ENCODE peak calls at places on chromosomes 11 and 22, in eight cellular contexts. E, P, I, O, C, L, M and V are unnamed samples.
A peak's percentile ranks its signal among the peaks of the same experiment; 100 is the strongest.

GRCh38 chr11:83945953-83946352 is 659.8 kb upstream of the CCDC90B start:
- DNase-seq in O (no peak), L (no peak), C (no peak), P (no peak), E (no peak), M (no peak), I (no peak), V (no peak)

GRCh38 chr11:70496591-70497535 is 98.5 kb downstream of the CTTN start:
- DNase-seq in M (no peak), L (no peak), I (no peak), O (no peak), E (no peak), P (no peak), C (no peak), V (no peak)

GRCh38 chr22:28032896-28033295 is 113.8 kb upstream of the PITPNB start:
- DNase-seq in M (no peak), P (no peak), I (no peak), O (no peak), C (no peak), E (no peak), L (peak; percentile 39), V (no peak)

GRCh38 chr22:37504964-37505363 is 14.3 kb downstream of the CARD10 start:
- DNase-seq in P (no peak), C (no peak), L (no peak), E (no peak), O (no peak), I (no peak), M (no peak), V (no peak)

GRCh38 chr11:132874638-132875037 is 657.7 kb downstream of the OPCML start:
- DNase-seq in E (peak; percentile 76), C (peak; percentile 79), L (no peak), O (no peak), I (no peak), M (no peak), P (peak; percentile 77), V (no peak)

GRCh38 chr22:38882972-38883622 is 11.1 kb upstream of the CBX6 start:
- DNase-seq in M (no peak), L (no peak), O (no peak), I (no peak), C (no peak), E (no peak), P (no peak), V (no peak)

GRCh38 chr11:72247584-72247983 is 3.6 kb upstream of the PHOX2A start:
- DNase-seq in L (no peak), E (no peak), O (no peak), P (no peak), I (no peak), M (no peak), C (no peak), V (no peak)

GRCh38 chr11:35016939-35017338 is 100.5 kb downstream of the PDHX start:
- DNase-seq in C (no peak), M (no peak), L (no peak), O (no peak), I (no peak), E (no peak), P (no peak), V (no peak)

GRCh38 chr11:69400769-69401590 is 80.5 kb upstream of the LINC01488 start:
- DNase-seq in M (no peak), L (no peak), P (no peak), C (no peak), E (no peak), I (no peak), O (no peak), V (no peak)

GRCh38 chr11:112277937-112278336 is 17.3 kb upstream of the PLET1 start:
- DNase-seq in O (no peak), C (no peak), P (peak; percentile 41), M (no peak), E (no peak), I (no peak), L (no peak), V (no peak)

GRCh38 chr11:86070435-86071056 is 1.7 kb upstream of the PICALM start:
- DNase-seq in I (no peak), O (no peak), P (no peak), C (no peak), E (no peak), M (no peak), L (no peak), V (no peak)

GRCh38 chr22:33302049-33302545 is 243.9 kb upstream of the SYN3 start:
- DNase-seq in C (peak; percentile 74), L (peak; percentile 96), E (no peak), P (peak; percentile 91), I (no peak), M (peak; percentile 92), O (peak; percentile 82), V (peak; percentile 4)

GRCh38 chr11:11691296-11692141 is 69.7 kb upstream of the GALNT18 start:
- DNase-seq in I (no peak), M (no peak), L (peak; percentile 91), E (no peak), C (no peak), O (no peak), P (no peak), V (no peak)

GRCh38 chr11:83648610-83649467 is 362.7 kb upstream of the CCDC90B start:
- DNase-seq in I (no peak), M (no peak), L (no peak), P (no peak), C (no peak), E (no peak), O (no peak), V (no peak)

GRCh38 chr11:59097113-59097708 is 9.8 kb upstream of the FAM111B start:
- DNase-seq in I (no peak), O (peak; percentile 54), P (peak; percentile 53), L (peak; percentile 83), C (peak; percentile 69), M (peak; percentile 75), E (peak; percentile 27), V (peak; percentile 45)

GRCh38 chr11:128859563-128860441 is 7.3 kb downstream of the KCNJ1 start:
- DNase-seq in M (peak; percentile 57), E (no peak), I (no peak), C (peak; percentile 23), O (peak; percentile 71), L (peak; percentile 96), P (peak; percentile 60), V (peak; percentile 65)

GRCh38 chr11:76626921-76627391 is 43.6 kb downstream of the LRRC32 start:
- DNase-seq in I (no peak), L (peak; percentile 26), P (peak; percentile 60), O (no peak), E (no peak), M (no peak), C (peak; percentile 32), V (peak; percentile 28)

GRCh38 chr22:29816980-29817379 is 21.1 kb downstream of the ASCC2 start:
- DNase-seq in L (no peak), P (no peak), M (no peak), I (no peak), O (no peak), C (no peak), E (no peak), V (no peak)

GRCh38 chr22:45477366-45478107 is 25.1 kb upstream of the FBLN1 start:
- DNase-seq in C (no peak), E (no peak), I (no peak), L (no peak), O (no peak), M (no peak), P (no peak), V (no peak)

GRCh38 chr11:91778758-91779157 is 445.9 kb upstream of the FAT3 start:
- DNase-seq in O (no peak), E (no peak), L (no peak), I (no peak), C (no peak), P (no peak), M (no peak), V (no peak)

GRCh38 chr11:102767800-102768199 is 12.6 kb downstream of the MMP10 start:
- DNase-seq in C (no peak), L (no peak), P (no peak), E (no peak), O (no peak), I (no peak), M (no peak), V (no peak)

GRCh38 chr22:48581206-48581766 is 1246.4 kb downstream of the BRD1 start:
- DNase-seq in C (no peak), I (no peak), L (no peak), E (no peak), M (no peak), O (no peak), P (no peak), V (no peak)

GRCh38 chr11:45872513-45873356 is 12.7 kb upstream of the MAPK8IP1 start:
- DNase-seq in P (peak; percentile 83), I (peak; percentile 32), C (peak; percentile 82), L (peak; percentile 95), O (no peak), M (peak; percentile 60), E (peak; percentile 86), V (no peak)

GRCh38 chr11:117421471-117421870 is 93.8 kb downstream of the CEP164 start:
- DNase-seq in M (no peak), E (no peak), I (no peak), C (no peak), O (no peak), L (peak; percentile 35), P (no peak), V (no peak)

GRCh38 chr11:96530473-96530872 is 140.7 kb downstream of the JRKL start:
- DNase-seq in O (no peak), I (no peak), P (no peak), C (no peak), L (no peak), E (no peak), M (no peak), V (no peak)

GRCh38 chr11:71222318-71223080 is 29.9 kb downstream of the SHANK2 start:
- DNase-seq in P (no peak), I (no peak), M (no peak), E (no peak), L (peak; percentile 24), O (peak; percentile 12), C (no peak), V (no peak)

GRCh38 chr22:26068571-26068970 is 100.7 kb upstream of the SEZ6L start:
- DNase-seq in I (no peak), E (no peak), L (peak; percentile 75), M (no peak), P (no peak), O (no peak), C (no peak), V (no peak)

GRCh38 chr11:33719587-33719986 is 16.6 kb downstream of the CD59 start:
- DNase-seq in O (no peak), I (no peak), L (no peak), P (no peak), E (no peak), C (no peak), M (no peak), V (no peak)

GRCh38 chr22:36413022-36413770 is 25.4 kb upstream of the MYH9 start:
- DNase-seq in C (no peak), I (no peak), P (no peak), L (peak; percentile 59), O (peak; percentile 23), E (no peak), M (no peak), V (no peak)

GRCh38 chr11:113023228-113023627 is 62.0 kb downstream of the NCAM1 start:
- DNase-seq in E (no peak), L (no peak), P (peak; percentile 24), M (no peak), I (no peak), O (no peak), C (no peak), V (no peak)